ENCODE peak calls at places on chromosomes 4 and X, in five cellular contexts. H, W, A, B and P are unnamed samples.

GRCh38 chr4:102322736-102323135 is 22.5 kb downstream of the SLC39A8 start:
- DNase-seq in H (no peak), W (no peak), A (no peak), B (no peak), P (no peak)

GRCh38 chr4:47465008-47465407 is 1.5 kb upstream of the COMMD8 start:
- DNase-seq in H (no peak), W (no peak), A (no peak), B (no peak), P (no peak)

GRCh38 chrX:19911784-19912183 is 24.4 kb upstream of the SH3KBP1 start:
- DNase-seq in H (no peak), W (no peak), A (no peak), B (no peak), P (no peak)

GRCh38 chrX:51461053-51462050 is 35.0 kb downstream of the NUDT11 start:
- DNase-seq in H (peak; percentile 42), W (no peak), A (no peak), B (peak; percentile 36), P (peak; percentile 15)

GRCh38 chr4:179196511-179196910 is 1754.3 kb upstream of the AGA start:
- DNase-seq in H (peak; percentile 56), W (no peak), A (no peak), B (peak; percentile 22), P (no peak)

GRCh38 chrX:2609431-2610238 is 81.5 kb upstream of the CD99 start:
- DNase-seq in H (peak; percentile 17), W (no peak), A (no peak), B (peak; percentile 46), P (no peak)

GRCh38 chr4:5020341-5020740 is 1.1 kb upstream of the CYTL1 start:
- DNase-seq in H (no peak), W (no peak), A (no peak), B (no peak), P (no peak)

GRCh38 chrX:9525511-9526248 is 60.8 kb downstream of the TBL1X start:
- DNase-seq in H (peak; percentile 21), W (no peak), A (no peak), B (no peak), P (no peak)

GRCh38 chr4:8370106-8370787 is 70.3 kb downstream of the ACOX3 start:
- DNase-seq in H (no peak), W (no peak), A (no peak), B (no peak), P (no peak)

GRCh38 chrX:134547047-134547679 is 87.2 kb downstream of the HPRT1 start:
- DNase-seq in H (peak; percentile 43), W (no peak), A (no peak), B (peak; percentile 59), P (no peak)

GRCh38 chr4:139455187-139455586 is 1.3 kb downstream of the RAB33B start:
- DNase-seq in H (no peak), W (no peak), A (no peak), B (no peak), P (no peak)

GRCh38 chrX:30065226-30065625 is 150.1 kb upstream of the MAGEB2 start:
- DNase-seq in H (peak; percentile 52), W (no peak), A (no peak), B (peak; percentile 5), P (no peak)

GRCh38 chr4:20251796-20252655 is at the start of gene SLIT2:
- DNase-seq in H (peak; percentile 68), W (peak; percentile 71), A (no peak), B (peak; percentile 75), P (peak; percentile 88)

GRCh38 chr4:143389543-143390195 is 53.0 kb downstream of the GAB1 start:
- DNase-seq in H (peak; percentile 73), W (no peak), A (no peak), B (peak; percentile 61), P (no peak)

GRCh38 chr4:15352508-15352907 is 75.3 kb upstream of the C1QTNF7 start:
- DNase-seq in H (peak; percentile 38), W (no peak), A (no peak), B (no peak), P (no peak)

GRCh38 chr4:3787489-3788365 is 21.5 kb downstream of the ADRA2C start:
- DNase-seq in H (no peak), W (no peak), A (no peak), B (no peak), P (no peak)

GRCh38 chr4:33882246-33882990 is 2361.9 kb downstream of the ARAP2 start:
- DNase-seq in H (no peak), W (no peak), A (no peak), B (peak; percentile 42), P (no peak)

GRCh38 chrX:123173833-123174232 is 10.2 kb upstream of the GRIA3 start:
- DNase-seq in H (no peak), W (no peak), A (no peak), B (no peak), P (no peak)

GRCh38 chrX:76195579-76195978 is 22.7 kb downstream of the PBDC1 start:
- DNase-seq in H (no peak), W (no peak), A (no peak), B (no peak), P (no peak)

GRCh38 chr4:153479118-153479517 is 13.0 kb downstream of the TMEM131L start:
- DNase-seq in H (no peak), W (no peak), A (no peak), B (no peak), P (no peak)

GRCh38 chr4:183171484-183172267 is 72.6 kb downstream of the WWC2 start:
- DNase-seq in H (peak; percentile 25), W (no peak), A (no peak), B (no peak), P (no peak)

GRCh38 chr4:135941671-135942070 is 1590.6 kb downstream of the PCDH18 start:
- DNase-seq in H (no peak), W (no peak), A (no peak), B (no peak), P (no peak)

GRCh38 chrX:12871181-12871580 is 4.3 kb downstream of the TLR7 start:
- DNase-seq in H (no peak), W (no peak), A (no peak), B (no peak), P (no peak)

GRCh38 chr4:99447079-99447478 is 11.9 kb upstream of the ADH7 start:
- DNase-seq in H (peak; percentile 43), W (no peak), A (no peak), B (peak; percentile 58), P (peak; percentile 62)

GRCh38 chr4:81786063-81786763 is 314.5 kb upstream of the RASGEF1B start:
- DNase-seq in H (no peak), W (no peak), A (no peak), B (peak; percentile 58), P (no peak)

GRCh38 chr4:141899541-141899940 is 263.2 kb downstream of the IL15 start:
- DNase-seq in H (no peak), W (no peak), A (no peak), B (no peak), P (no peak)

GRCh38 chr4:189792819-189793618 is 147.7 kb upstream of the FRG1 start:
- DNase-seq in H (peak; percentile 65), W (peak; percentile 54), A (peak; percentile 67), B (peak; percentile 77), P (peak; percentile 85)

GRCh38 chr4:1099270-1099669 is 14.1 kb downstream of the RNF212 start:
- DNase-seq in H (no peak), W (no peak), A (no peak), B (no peak), P (no peak)

GRCh38 chr4:76445911-76446310 is 10.9 kb downstream of the SHROOM3 start:
- DNase-seq in H (no peak), W (no peak), A (no peak), B (no peak), P (no peak)

DNA sequence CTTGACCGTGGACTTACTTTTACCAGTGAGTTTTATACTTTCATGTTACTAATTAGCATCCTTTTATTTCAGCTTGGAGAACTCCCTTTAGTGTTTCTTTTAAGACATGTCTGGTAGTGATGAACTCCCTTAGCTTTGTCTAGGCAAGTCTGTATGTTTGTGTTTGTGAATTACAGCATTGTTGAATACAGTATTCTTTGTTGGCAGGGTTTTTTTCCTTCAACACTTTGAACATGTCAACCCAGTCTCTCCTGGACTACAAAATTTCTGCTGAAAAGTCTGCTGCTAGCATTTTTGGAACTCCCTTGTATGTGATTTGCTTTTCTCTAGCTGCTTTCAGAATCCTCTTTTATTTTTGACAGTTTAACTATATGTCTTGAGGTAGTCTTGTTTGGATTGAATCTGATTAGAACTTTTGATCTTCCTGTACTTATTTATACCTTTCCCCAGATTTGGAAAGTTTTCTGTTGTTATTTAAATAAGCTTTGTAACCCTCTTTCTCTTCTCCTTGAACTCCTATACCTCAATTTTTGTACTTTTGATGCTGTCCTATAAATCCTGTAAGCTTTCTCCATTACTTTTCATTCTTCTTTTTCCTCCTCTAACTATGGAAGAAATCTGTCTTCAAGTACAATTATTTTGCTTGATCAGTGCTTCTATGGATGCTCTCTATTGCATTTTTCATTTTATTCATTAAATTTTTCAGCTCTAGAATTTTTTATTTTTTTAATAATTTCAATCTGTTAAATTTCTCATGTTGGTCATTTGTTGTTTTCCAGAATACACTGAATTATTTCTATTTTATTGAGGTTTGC is 14.1 kb downstream of the PAPSS1 start:
- DNase-seq in H (no peak), W (no peak), A (no peak), B (no peak), P (no peak)
- H3K9me3 ChIP-seq in H (peaks cover 19% of the 10 kb centered on the region), W (peaks cover 11% of the 10 kb centered on the region), A (peaks cover 9% of the 10 kb centered on the region), B (peaks cover 48% of the 10 kb centered on the region), P (peaks cover 14% of the 10 kb centered on the region)

GRCh38 chr4:71495454-71495853 is 156.6 kb downstream of the SLC4A4 start:
- DNase-seq in H (no peak), W (no peak), A (no peak), B (no peak), P (no peak)

GRCh38 chr4:71497078-71497477 is 158.3 kb downstream of the SLC4A4 start:
- DNase-seq in H (no peak), W (no peak), A (no peak), B (no peak), P (no peak)

GRCh38 chr4:71498624-71499023 is 159.8 kb downstream of the SLC4A4 start:
- DNase-seq in H (peak; percentile 8), W (no peak), A (no peak), B (peak; percentile 61), P (no peak)

GRCh38 chr4:71498002-71498401 is 159.2 kb downstream of the SLC4A4 start:
- DNase-seq in H (peak; percentile 69), W (no peak), A (no peak), B (peak; percentile 73), P (no peak)

GRCh38 chr4:71494539-71494938 is 155.7 kb downstream of the SLC4A4 start:
- DNase-seq in H (no peak), W (no peak), A (no peak), B (no peak), P (no peak)
- H3K4me3 ChIP-seq in H (no peak overlapping the region), W (no peak overlapping the region), A (no peak overlapping the region), B (no peak overlapping the region), P (no peak overlapping the region)

DNA sequence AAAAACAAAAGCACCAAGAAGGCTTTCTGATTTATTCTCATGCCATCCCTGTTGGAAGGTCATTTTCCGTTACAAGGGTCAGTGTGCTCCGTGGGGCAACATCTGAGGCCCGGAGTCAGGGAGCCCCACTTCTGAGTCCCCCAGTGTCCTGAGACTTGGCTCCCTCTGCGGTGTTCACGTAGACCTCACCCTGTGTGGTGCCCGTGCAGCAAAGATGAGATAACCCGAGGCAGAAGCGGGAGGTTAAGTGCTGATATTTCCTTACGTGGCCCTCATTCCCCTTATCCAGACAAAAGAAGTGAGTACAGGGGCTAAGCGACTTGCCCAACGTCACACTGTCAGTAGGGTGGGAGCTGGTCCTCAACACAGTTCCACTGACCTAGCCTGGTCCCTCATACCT is 3.5 kb downstream of the JAKMIP1 start:
- DNase-seq in H (no peak), W (no peak), A (no peak), B (no peak), P (no peak)
- H2BK5ac ChIP-seq in H (no peak overlapping the region), W (no peak overlapping the region), A (peak overlapping the region; percentile 40), B (no peak overlapping the region), P (no peak overlapping the region)

GRCh38 chrX:40156472-40157227 is 58.9 kb upstream of the BCOR start:
- DNase-seq in H (no peak), W (no peak), A (no peak), B (peak; percentile 17), P (no peak)
- H3K9me3 ChIP-seq in H (no peaks in the 10 kb centered on the region), W (no peaks in the 10 kb centered on the region), A (no peaks in the 10 kb centered on the region), B (no peaks in the 10 kb centered on the region), P (no peaks in the 10 kb centered on the region)